ENCODE peak calls at places on chromosomes 1 and 21, in four cellular contexts. V is NCI-H1092, X is HL-60, C is T47D. R is an unnamed sample.
A peak's percentile ranks its signal among the peaks of the same experiment; 100 is the strongest.

GRCh38 chr1:94418664-94419655 is 771 bp downstream of the ABCD3 start:
- DNase-seq in V (no peak), X (peak; percentile 12), C (no peak), R (peak; percentile 22)

GRCh38 chr1:43038232-43038929 is 79.7 kb upstream of the SLC2A1 start:
- DNase-seq in V (no peak), X (no peak), C (no peak), R (no peak)

GRCh38 chr1:112975336-112975735 is 19.3 kb upstream of the SLC16A1 start:
- DNase-seq in V (no peak), X (no peak), C (no peak), R (no peak)

GRCh38 chr1:247906504-247907047 is 11.2 kb downstream of the OR2W3 start:
- DNase-seq in V (no peak), X (no peak), C (peak; percentile 30), R (no peak)

GRCh38 chr1:77888429-77889239 is at the start of gene NEXN:
- DNase-seq in V (no peak), X (peak; percentile 5), C (no peak), R (peak; percentile 13)

GRCh38 chr1:178337091-178337726 is 159.6 kb downstream of the CLEC20A start:
- DNase-seq in V (no peak), X (no peak), C (no peak), R (no peak)

GRCh38 chr1:248622491-248623106 is 12.3 kb downstream of the OR2T11 start:
- DNase-seq in V (peak; percentile 15), X (peak; percentile 45), C (peak; percentile 13), R (peak; percentile 54)

GRCh38 chr1:230919201-230919600 is 50.9 kb upstream of the C1orf198 start:
- DNase-seq in V (no peak), X (no peak), C (no peak), R (no peak)

GRCh38 chr1:3308053-3308452 is 146.4 kb upstream of the ARHGEF16 start:
- DNase-seq in V (no peak), X (no peak), C (no peak), R (no peak)

GRCh38 chr1:228415221-228415620 is 1.4 kb downstream of the TRIM17 start:
- DNase-seq in V (no peak), X (no peak), C (no peak), R (no peak)

GRCh38 chr1:66323958-66324357 is 210.0 kb upstream of the SGIP1 start:
- DNase-seq in V (no peak), X (no peak), C (no peak), R (no peak)

GRCh38 chr1:114750780-114751179 is 7.0 kb downstream of the CSDE1 start:
- DNase-seq in V (peak; percentile 19), X (no peak), C (no peak), R (no peak)

GRCh38 chr1:212241445-212242287 is 43.5 kb upstream of the PPP2R5A start:
- DNase-seq in V (no peak), X (no peak), C (no peak), R (no peak)

GRCh38 chr21:34890724-34891609 is 158.1 kb downstream of the RUNX1 start:
- DNase-seq in V (no peak), X (peak; percentile 79), C (peak; percentile 21), R (no peak)

GRCh38 chr1:207937204-207937603 is 26.3 kb upstream of the CD34 start:
- DNase-seq in V (no peak), X (no peak), C (no peak), R (no peak)

GRCh38 chr21:16570856-16571255 is 841.1 kb downstream of the USP25 start:
- DNase-seq in V (no peak), X (no peak), C (no peak), R (no peak)

GRCh38 chr1:25743164-25744139 is 56.5 kb upstream of the SELENON start:
- DNase-seq in V (peak; percentile 99), X (no peak), C (no peak), R (no peak)

GRCh38 chr21:39077816-39078215 is 105.4 kb downstream of the PSMG1 start:
- DNase-seq in V (no peak), X (peak; percentile 30), C (no peak), R (no peak)

GRCh38 chr1:153578490-153578889 is 12.8 kb upstream of the S100A2 start:
- DNase-seq in V (no peak), X (no peak), C (no peak), R (no peak)

GRCh38 chr1:56473582-56474270 is 105.6 kb downstream of the PLPP3 start:
- DNase-seq in V (no peak), X (no peak), C (no peak), R (no peak)

GRCh38 chr1:98939471-98939870 is 65.2 kb downstream of the PLPPR5 start:
- DNase-seq in V (no peak), X (no peak), C (no peak), R (no peak)

GRCh38 chr1:30165116-30165515 is 558.3 kb downstream of the MATN1 start:
- DNase-seq in V (no peak), X (no peak), C (no peak), R (no peak)

GRCh38 chr21:14259669-14260458 is 43.9 kb downstream of the RBM11 start:
- DNase-seq in V (no peak), X (peak; percentile 10), C (peak; percentile 33), R (peak; percentile 3)

GRCh38 chr1:104294259-104294658 is 544.6 kb downstream of the AMY1C start:
- DNase-seq in V (no peak), X (no peak), C (no peak), R (no peak)

GRCh38 chr1:245229051-245229450 is 74.3 kb downstream of the KIF26B start:
- DNase-seq in V (no peak), X (no peak), C (no peak), R (no peak)

GRCh38 chr1:247531937-247532336 is 4.3 kb downstream of the OR2C3 start:
- DNase-seq in V (no peak), X (no peak), C (no peak), R (peak; percentile 2)

GRCh38 chr1:150022357-150022756 is 11.8 kb upstream of the OTUD7B start:
- DNase-seq in V (no peak), X (no peak), C (no peak), R (no peak)

GRCh38 chr21:46391773-46392172 is 66.9 kb upstream of the DIP2A start:
- DNase-seq in V (no peak), X (no peak), C (no peak), R (no peak)

GRCh38 chr1:147083919-147084272 is 88.4 kb downstream of the PRKAB2 start:
- DNase-seq in V (no peak), X (no peak), C (no peak), R (no peak)

GRCh38 chr1:117828206-117828605 is 101.2 kb downstream of the GDAP2 start:
- DNase-seq in V (no peak), X (no peak), C (no peak), R (no peak)

GRCh38 chr1:182646739-182647138 is 37.6 kb downstream of the RGS8 start:
- DNase-seq in V (no peak), X (no peak), C (no peak), R (no peak)

GRCh38 chr1:229557913-229558414 is 543 bp downstream of the ABCB10 start:
- DNase-seq in V (no peak), X (peak; percentile 44), C (peak; percentile 67), R (peak; percentile 55)

GRCh38 chr21:15943009-15943666 is 213.4 kb downstream of the USP25 start:
- DNase-seq in V (no peak), X (no peak), C (no peak), R (peak; percentile 3)

GRCh38 chr1:232388363-232388762 is 241.6 kb downstream of the SIPA1L2 start:
- DNase-seq in V (no peak), X (no peak), C (no peak), R (no peak)

R was measured in A549.